ENCODE peak calls at places on chromosomes 7 and 10, in four cellular contexts. One of them, this sample, is unnamed.

GRCh38 chr10:122249303-122249850 is 21.7 kb upstream of the BTBD16 start:
- DNase-seq in bronchial epithelial cell: no peak
- DNase-seq in activated CD8-positive, alpha-beta T cell treated with anti-CD3 and anti-CD28 coated beads for 36 hours: no peak
- DNase-seq in H9: no peak
- DNase-seq in this sample: no peak

GRCh38 chr7:37987732-37988131 is 67.3 kb downstream of the EPDR1 start:
- DNase-seq in bronchial epithelial cell: peak
- DNase-seq in activated CD8-positive, alpha-beta T cell treated with anti-CD3 and anti-CD28 coated beads for 36 hours: no peak
- DNase-seq in H9: no peak
- DNase-seq in this sample: no peak

GRCh38 chr7:85237721-85238120 is 50.9 kb upstream of the SEMA3D start:
- DNase-seq in bronchial epithelial cell: no peak
- DNase-seq in activated CD8-positive, alpha-beta T cell treated with anti-CD3 and anti-CD28 coated beads for 36 hours: no peak
- DNase-seq in H9: no peak
- DNase-seq in this sample: no peak

GRCh38 chr10:35442006-35442405 is 105.7 kb downstream of the CCNY start:
- DNase-seq in bronchial epithelial cell: no peak
- DNase-seq in activated CD8-positive, alpha-beta T cell treated with anti-CD3 and anti-CD28 coated beads for 36 hours: peak
- DNase-seq in H9: no peak
- DNase-seq in this sample: no peak

GRCh38 chr10:130018253-130018652 is 54.2 kb upstream of the EBF3 start:
- DNase-seq in bronchial epithelial cell: peak
- DNase-seq in activated CD8-positive, alpha-beta T cell treated with anti-CD3 and anti-CD28 coated beads for 36 hours: peak
- DNase-seq in H9: peak
- DNase-seq in this sample: no peak

GRCh38 chr10:70549962-70550845 is 52.3 kb downstream of the PRF1 start:
- DNase-seq in bronchial epithelial cell: peak
- DNase-seq in activated CD8-positive, alpha-beta T cell treated with anti-CD3 and anti-CD28 coated beads for 36 hours: peak
- DNase-seq in H9: peak
- DNase-seq in this sample: peak

GRCh38 chr7:119320316-119320715 is 952.7 kb upstream of the KCND2 start:
- DNase-seq in bronchial epithelial cell: peak
- DNase-seq in activated CD8-positive, alpha-beta T cell treated with anti-CD3 and anti-CD28 coated beads for 36 hours: no peak
- DNase-seq in H9: no peak
- DNase-seq in this sample: no peak

GRCh38 chr10:88048312-88048711 is 184.9 kb downstream of the PTEN start:
- DNase-seq in bronchial epithelial cell: peak
- DNase-seq in activated CD8-positive, alpha-beta T cell treated with anti-CD3 and anti-CD28 coated beads for 36 hours: no peak
- DNase-seq in H9: no peak
- DNase-seq in this sample: no peak

GRCh38 chr7:151085691-151086620 is at the start of gene AGAP3:
- DNase-seq in bronchial epithelial cell: peak
- DNase-seq in activated CD8-positive, alpha-beta T cell treated with anti-CD3 and anti-CD28 coated beads for 36 hours: peak
- DNase-seq in H9: peak
- DNase-seq in this sample: peak

GRCh38 chr10:32548208-32548607 is 102.3 kb downstream of the CCDC7 start:
- DNase-seq in bronchial epithelial cell: peak
- DNase-seq in activated CD8-positive, alpha-beta T cell treated with anti-CD3 and anti-CD28 coated beads for 36 hours: no peak
- DNase-seq in H9: no peak
- DNase-seq in this sample: no peak

GRCh38 chr7:143373255-143373794 is 7.8 kb upstream of the ZYX start:
- DNase-seq in bronchial epithelial cell: no peak
- DNase-seq in activated CD8-positive, alpha-beta T cell treated with anti-CD3 and anti-CD28 coated beads for 36 hours: no peak
- DNase-seq in H9: peak
- DNase-seq in this sample: no peak

GRCh38 chr10:80855348-80855971 is 317.8 kb downstream of the SH2D4B start:
- DNase-seq in bronchial epithelial cell: peak
- DNase-seq in activated CD8-positive, alpha-beta T cell treated with anti-CD3 and anti-CD28 coated beads for 36 hours: no peak
- DNase-seq in H9: peak
- DNase-seq in this sample: peak

GRCh38 chr7:141071260-141071854 is 2.5 kb upstream of the TMEM178B start:
- DNase-seq in bronchial epithelial cell: no peak
- DNase-seq in activated CD8-positive, alpha-beta T cell treated with anti-CD3 and anti-CD28 coated beads for 36 hours: peak
- DNase-seq in H9: peak
- DNase-seq in this sample: peak

GRCh38 chr10:30587522-30588031 is 42.0 kb downstream of the LYZL2 start:
- DNase-seq in bronchial epithelial cell: no peak
- DNase-seq in activated CD8-positive, alpha-beta T cell treated with anti-CD3 and anti-CD28 coated beads for 36 hours: no peak
- DNase-seq in H9: peak
- DNase-seq in this sample: peak

GRCh38 chr7:28840515-28841125 is 117.5 kb downstream of the TRIL start:
- DNase-seq in bronchial epithelial cell: peak
- DNase-seq in activated CD8-positive, alpha-beta T cell treated with anti-CD3 and anti-CD28 coated beads for 36 hours: no peak
- DNase-seq in H9: no peak
- DNase-seq in this sample: peak

GRCh38 chr10:124728071-124728829 is 15.9 kb downstream of the FAM53B start:
- DNase-seq in bronchial epithelial cell: no peak
- DNase-seq in activated CD8-positive, alpha-beta T cell treated with anti-CD3 and anti-CD28 coated beads for 36 hours: peak
- DNase-seq in H9: no peak
- DNase-seq in this sample: no peak
- TF ChIP-seq CTCF in bronchial epithelial cell: no peak
- TF ChIP-seq CTCF in activated CD8-positive, alpha-beta T cell treated with anti-CD3 and anti-CD28 coated beads for 36 hours: no peak
- TF ChIP-seq CTCF in H9: no peak
- TF ChIP-seq CTCF in this sample: no peak

GRCh38 chr10:37434091-37434490 is 308.7 kb downstream of the ANKRD30A start:
- DNase-seq in bronchial epithelial cell: peak
- DNase-seq in activated CD8-positive, alpha-beta T cell treated with anti-CD3 and anti-CD28 coated beads for 36 hours: no peak
- DNase-seq in H9: no peak
- DNase-seq in this sample: no peak
- TF ChIP-seq CTCF in bronchial epithelial cell: no peak
- TF ChIP-seq CTCF in activated CD8-positive, alpha-beta T cell treated with anti-CD3 and anti-CD28 coated beads for 36 hours: no peak
- TF ChIP-seq CTCF in H9: no peak
- TF ChIP-seq CTCF in this sample: no peak

DNA sequence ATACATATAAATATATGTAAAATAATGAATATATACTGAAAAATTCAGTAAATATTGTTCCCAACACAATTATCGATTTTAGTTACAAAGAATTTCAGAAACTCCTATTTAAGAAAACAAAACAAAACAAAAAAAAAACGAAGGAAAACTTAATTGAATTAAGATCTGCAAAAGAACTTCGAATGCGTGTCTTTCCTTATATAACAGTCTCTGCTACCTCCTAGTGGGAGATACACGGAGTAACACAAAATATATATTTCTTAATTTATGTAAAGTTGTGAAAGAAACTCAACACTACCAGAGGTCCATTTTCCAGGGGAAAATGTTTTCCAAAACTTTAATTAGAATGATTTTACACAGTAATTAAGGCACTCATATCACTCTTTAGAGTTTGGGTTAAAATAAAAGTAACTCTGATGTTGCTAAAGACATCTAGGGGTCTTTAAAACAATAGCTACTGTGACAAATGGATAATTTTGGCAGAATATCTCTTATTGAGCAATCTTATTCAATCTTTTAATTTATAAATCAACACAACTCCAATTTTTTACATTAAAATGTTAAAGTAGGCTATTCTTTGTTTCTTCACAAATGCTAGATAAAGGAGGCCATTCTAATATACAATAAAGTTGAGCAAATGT is 41.6 kb downstream of the NEBL start:
- DNase-seq in bronchial epithelial cell: peak
- DNase-seq in activated CD8-positive, alpha-beta T cell treated with anti-CD3 and anti-CD28 coated beads for 36 hours: no peak
- DNase-seq in H9: no peak
- DNase-seq in this sample: no peak
- TF ChIP-seq CTCF in bronchial epithelial cell: peak
- TF ChIP-seq CTCF in activated CD8-positive, alpha-beta T cell treated with anti-CD3 and anti-CD28 coated beads for 36 hours: no peak
- TF ChIP-seq CTCF in H9: peak
- TF ChIP-seq CTCF in this sample: peak

GRCh38 chr7:79454325-79454960 is 976 bp upstream of the MAGI2 start:
- DNase-seq in bronchial epithelial cell: peak
- DNase-seq in activated CD8-positive, alpha-beta T cell treated with anti-CD3 and anti-CD28 coated beads for 36 hours: peak
- DNase-seq in H9: peak
- DNase-seq in this sample: peak

GRCh38 chr7:79452495-79453265 is 787 bp downstream of the MAGI2 start:
- DNase-seq in bronchial epithelial cell: no peak
- DNase-seq in activated CD8-positive, alpha-beta T cell treated with anti-CD3 and anti-CD28 coated beads for 36 hours: peak
- DNase-seq in H9: peak
- DNase-seq in this sample: peak

GRCh38 chr7:79455173-79455790 is 1.8 kb upstream of the MAGI2 start:
- DNase-seq in bronchial epithelial cell: no peak
- DNase-seq in activated CD8-positive, alpha-beta T cell treated with anti-CD3 and anti-CD28 coated beads for 36 hours: no peak
- DNase-seq in H9: no peak
- DNase-seq in this sample: peak

GRCh38 chr7:79453266-79453557 is 255 bp downstream of the MAGI2 start:
- DNase-seq in bronchial epithelial cell: no peak
- DNase-seq in activated CD8-positive, alpha-beta T cell treated with anti-CD3 and anti-CD28 coated beads for 36 hours: no peak
- DNase-seq in H9: no peak
- DNase-seq in this sample: no peak

DNA sequence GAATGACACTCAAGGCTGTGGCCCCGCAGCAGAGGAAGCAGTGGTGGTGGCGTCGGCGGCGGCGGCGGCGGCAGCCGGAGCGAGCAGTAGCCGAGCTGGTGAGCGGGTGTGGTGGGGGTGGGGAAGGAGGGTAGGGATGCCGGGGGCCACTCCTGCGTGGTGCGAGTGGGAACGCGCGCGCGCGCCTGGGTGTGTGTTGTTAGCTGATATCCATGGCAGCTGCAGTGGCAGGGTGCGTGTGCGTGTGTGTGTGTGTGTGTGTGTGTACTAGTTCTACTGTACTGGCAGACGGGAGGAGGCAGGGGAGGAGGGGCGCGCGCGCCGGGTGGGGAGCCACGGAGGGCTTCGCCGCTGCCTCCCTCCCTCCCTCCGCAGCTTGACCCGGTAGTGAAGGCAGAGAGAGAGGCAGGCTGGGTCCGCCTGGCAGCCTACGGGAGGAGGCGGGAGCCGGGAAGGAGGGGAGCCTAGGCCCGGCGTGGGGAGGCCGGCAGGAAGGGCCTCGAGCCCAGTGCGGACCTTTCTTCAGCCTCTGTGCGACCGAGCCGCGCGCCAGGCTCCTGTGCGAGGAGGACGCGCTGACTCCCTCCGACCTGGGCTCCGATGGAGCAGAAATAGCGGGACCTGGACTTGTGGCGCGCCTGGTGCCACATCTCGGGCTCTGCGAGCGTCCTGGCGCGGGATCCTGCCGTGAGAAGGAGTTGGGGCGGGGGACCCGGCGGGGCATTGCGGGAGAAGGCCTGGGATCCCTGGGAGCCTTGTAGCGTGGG is at the start of gene MAGI2:
- DNase-seq in bronchial epithelial cell: peak
- DNase-seq in activated CD8-positive, alpha-beta T cell treated with anti-CD3 and anti-CD28 coated beads for 36 hours: peak
- DNase-seq in H9: peak
- DNase-seq in this sample: peak
- TF ChIP-seq CTCF in bronchial epithelial cell: no peak
- TF ChIP-seq CTCF in activated CD8-positive, alpha-beta T cell treated with anti-CD3 and anti-CD28 coated beads for 36 hours: no peak
- TF ChIP-seq CTCF in H9: no peak
- TF ChIP-seq CTCF in this sample: no peak

GRCh38 chr10:95741807-95742528 is 14.0 kb upstream of the ENTPD1 start:
- DNase-seq in bronchial epithelial cell: peak
- DNase-seq in activated CD8-positive, alpha-beta T cell treated with anti-CD3 and anti-CD28 coated beads for 36 hours: peak
- DNase-seq in H9: no peak
- DNase-seq in this sample: peak
- TF ChIP-seq CTCF in bronchial epithelial cell: peak
- TF ChIP-seq CTCF in activated CD8-positive, alpha-beta T cell treated with anti-CD3 and anti-CD28 coated beads for 36 hours: no peak
- TF ChIP-seq CTCF in H9: peak
- TF ChIP-seq CTCF in this sample: peak

GRCh38 chr10:119725550-119726290 is at the start of gene INPP5F:
- DNase-seq in bronchial epithelial cell: peak
- DNase-seq in activated CD8-positive, alpha-beta T cell treated with anti-CD3 and anti-CD28 coated beads for 36 hours: peak
- DNase-seq in H9: peak
- DNase-seq in this sample: peak
- TF ChIP-seq CTCF in bronchial epithelial cell: peak
- TF ChIP-seq CTCF in activated CD8-positive, alpha-beta T cell treated with anti-CD3 and anti-CD28 coated beads for 36 hours: peak
- TF ChIP-seq CTCF in H9: peak
- TF ChIP-seq CTCF in this sample: peak

This sample was measured in GM13977.